ENCODE peak calls at places on chromosomes 16 and 17, in seven cellular contexts. Z, C, E, I, W, J and Q are unnamed samples.

GRCh38 chr16:79638386-79639106 is 38.0 kb upstream of the MAF start:
- DNase-seq in Z (no peak), C (no peak), E (no peak), I (no peak), W (no peak), J (no peak), Q (no peak)

GRCh38 chr16:57377080-57377841 is 5.0 kb downstream of the CX3CL1 start:
- DNase-seq in Z (peak), C (peak), E (peak), I (no peak), W (peak), J (peak), Q (no peak)

GRCh38 chr16:2082171-2082982 is 34.6 kb downstream of the TSC2 start:
- DNase-seq in Z (no peak), C (peak), E (no peak), I (no peak), W (no peak), J (no peak), Q (no peak)

GRCh38 chr16:10093564-10093963 is 88.7 kb downstream of the GRIN2A start:
- DNase-seq in Z (no peak), C (no peak), E (no peak), I (no peak), W (no peak), J (no peak), Q (no peak)

GRCh38 chr17:19263621-19264010 is 26.4 kb downstream of the EPN2 start:
- DNase-seq in Z (no peak), C (peak), E (no peak), I (no peak), W (no peak), J (no peak), Q (no peak)

GRCh38 chr17:33112763-33113162 is 121.1 kb downstream of the SPACA3 start:
- DNase-seq in Z (no peak), C (no peak), E (no peak), I (no peak), W (peak), J (no peak), Q (no peak)

GRCh38 chr16:75248536-75249380 is 2.7 kb downstream of the BCAR1 start:
- DNase-seq in Z (no peak), C (no peak), E (no peak), I (no peak), W (no peak), J (no peak), Q (no peak)

GRCh38 chr17:82228842-82229685 is at the start of gene SLC16A3:
- DNase-seq in Z (peak), C (peak), E (peak), I (peak), W (peak), J (peak), Q (no peak)

GRCh38 chr16:73051903-73052302 is 4.0 kb upstream of the ZFHX3 start:
- DNase-seq in Z (no peak), C (no peak), E (no peak), I (no peak), W (peak), J (no peak), Q (no peak)

GRCh38 chr16:75264531-75264998 is 13.1 kb upstream of the BCAR1 start:
- DNase-seq in Z (no peak), C (peak), E (no peak), I (no peak), W (no peak), J (no peak), Q (no peak)

GRCh38 chr17:39606434-39607056 is 1.2 kb downstream of the NEUROD2 start:
- DNase-seq in Z (no peak), C (no peak), E (no peak), I (no peak), W (peak), J (no peak), Q (no peak)

GRCh38 chr16:1188781-1189189 is 35.9 kb downstream of the CACNA1H start:
- DNase-seq in Z (peak), C (peak), E (peak), I (peak), W (no peak), J (no peak), Q (no peak)

GRCh38 chr17:78112508-78113471 is 15.8 kb downstream of the TMC6 start:
- DNase-seq in Z (peak), C (peak), E (peak), I (peak), W (peak), J (peak), Q (no peak)

GRCh38 chr17:46192484-46193245 is 564 bp downstream of the KANSL1 start:
- DNase-seq in Z (peak), C (peak), E (peak), I (peak), W (peak), J (peak), Q (no peak)

GRCh38 chr17:5785343-5785742 is 201.0 kb upstream of the NLRP1 start:
- DNase-seq in Z (no peak), C (no peak), E (no peak), I (no peak), W (no peak), J (peak), Q (no peak)

GRCh38 chr17:55314784-55315491 is 50.2 kb downstream of the HLF start:
- DNase-seq in Z (peak), C (no peak), E (no peak), I (no peak), W (no peak), J (no peak), Q (no peak)

GRCh38 chr16:79329967-79330366 is 270.6 kb downstream of the MAF start:
- DNase-seq in Z (no peak), C (no peak), E (no peak), I (no peak), W (no peak), J (no peak), Q (no peak)

GRCh38 chr17:41915566-41915965 is 3.2 kb downstream of the ACLY start:
- DNase-seq in Z (no peak), C (no peak), E (no peak), I (no peak), W (no peak), J (no peak), Q (no peak)

GRCh38 chr16:54545890-54546476 is 259.4 kb upstream of the IRX3 start:
- DNase-seq in Z (no peak), C (no peak), E (no peak), I (no peak), W (no peak), J (no peak), Q (no peak)

GRCh38 chr17:4504188-4504587 is 5.5 kb downstream of the SPNS2 start:
- DNase-seq in Z (no peak), C (no peak), E (no peak), I (no peak), W (no peak), J (no peak), Q (no peak)

GRCh38 chr16:1048442-1049112 is 24.0 kb upstream of the SSTR5 start:
- DNase-seq in Z (peak), C (peak), E (peak), I (no peak), W (peak), J (no peak), Q (no peak)

GRCh38 chr16:64629622-64630021 is 492.2 kb downstream of the CDH11 start:
- DNase-seq in Z (no peak), C (no peak), E (no peak), I (no peak), W (no peak), J (no peak), Q (no peak)